ENCODE peak calls at places on chromosomes 16 and 17, in five cellular contexts. P is left ventricle myocardium inferior; Z is cardiac muscle cell; A is pancreas; U is CD8-positive, alpha-beta T cell. Q is an unnamed sample.

GRCh38 chr17:74213897-74214386 is 571 bp downstream of the TTYH2 start:
- DNase-seq in P (peak; percentile 44), Z (no peak), A (peak; percentile 41), U (no peak), Q (peak; percentile 83)

GRCh38 chr17:48048321-48049140 is at the start of gene NFE2L1:
- DNase-seq in P (peak; percentile 94), Z (peak; percentile 92), A (peak; percentile 77), U (peak; percentile 33), Q (peak; percentile 95)

GRCh38 chr16:4920826-4921225 is 16.1 kb downstream of the PPL start:
- DNase-seq in P (no peak), Z (no peak), A (no peak), U (no peak), Q (no peak)

GRCh38 chr17:181213-182163 is at the start of gene DOC2B:
- DNase-seq in P (peak; percentile 61), Z (peak; percentile 74), A (peak; percentile 77), U (no peak), Q (peak; percentile 93)

GRCh38 chr17:18960803-18961511 is 9.0 kb downstream of the SLC5A10 start:
- DNase-seq in P (peak; percentile 81), Z (peak; percentile 88), A (peak; percentile 84), U (peak; percentile 77), Q (peak; percentile 80)

GRCh38 chr16:35516551-35516950 is 2057.1 kb downstream of the TP53TG3F start:
- DNase-seq in P (no peak), Z (no peak), A (no peak), U (no peak), Q (no peak)

GRCh38 chr17:42428141-42428944 is 5.3 kb upstream of the CAVIN1 start:
- DNase-seq in P (no peak), Z (peak; percentile 73), A (peak; percentile 50), U (no peak), Q (no peak)

GRCh38 chr16:19136549-19137196 is 22.9 kb downstream of the ITPRIPL2 start:
- DNase-seq in P (no peak), Z (no peak), A (no peak), U (no peak), Q (peak; percentile 62)

GRCh38 chr16:68592466-68593337 is 52.4 kb upstream of the CDH3 start:
- DNase-seq in P (no peak), Z (no peak), A (no peak), U (no peak), Q (no peak)

GRCh38 chr16:27951752-27952151 is 111.8 kb downstream of the GSG1L start:
- DNase-seq in P (no peak), Z (no peak), A (no peak), U (no peak), Q (no peak)

GRCh38 chr16:54931757-54932660 is 1.3 kb downstream of the IRX5 start:
- DNase-seq in P (no peak), Z (peak; percentile 35), A (no peak), U (no peak), Q (no peak)

GRCh38 chr17:1275962-1276736 is 3.3 kb upstream of the TRARG1 start:
- DNase-seq in P (peak; percentile 62), Z (peak; percentile 83), A (peak; percentile 55), U (peak; percentile 69), Q (peak; percentile 52)

GRCh38 chr17:29158515-29159275 is 21.5 kb downstream of the MYO18A start:
- DNase-seq in P (no peak), Z (no peak), A (no peak), U (no peak), Q (peak; percentile 57)

GRCh38 chr16:3737181-3737580 is 19.9 kb upstream of the TRAP1 start:
- DNase-seq in P (no peak), Z (no peak), A (no peak), U (no peak), Q (no peak)

GRCh38 chr16:79605999-79606398 is 5.5 kb upstream of the MAF start:
- DNase-seq in P (no peak), Z (no peak), A (no peak), U (no peak), Q (no peak)

GRCh38 chr17:63444457-63444856 is 1.6 kb downstream of the CYB561 start:
- DNase-seq in P (no peak), Z (no peak), A (no peak), U (no peak), Q (no peak)

GRCh38 chr17:55549140-55549539 is 37.9 kb upstream of the SMIM36 start:
- DNase-seq in P (no peak), Z (peak; percentile 53), A (no peak), U (no peak), Q (no peak)

GRCh38 chr17:81890447-81891302 is 711 bp downstream of the ALYREF start:
- DNase-seq in P (no peak), Z (peak; percentile 31), A (no peak), U (no peak), Q (no peak)

GRCh38 chr17:50956750-50957523 is 90.8 kb upstream of the TOB1 start:
- DNase-seq in P (peak; percentile 58), Z (peak; percentile 79), A (peak; percentile 70), U (peak; percentile 61), Q (no peak)

GRCh38 chr16:17316005-17316404 is 154.8 kb downstream of the XYLT1 start:
- DNase-seq in P (no peak), Z (no peak), A (no peak), U (no peak), Q (no peak)

GRCh38 chr17:37089998-37090397 is 141.2 kb downstream of the AATF start:
- DNase-seq in P (no peak), Z (no peak), A (no peak), U (peak; percentile 35), Q (no peak)

DNA sequence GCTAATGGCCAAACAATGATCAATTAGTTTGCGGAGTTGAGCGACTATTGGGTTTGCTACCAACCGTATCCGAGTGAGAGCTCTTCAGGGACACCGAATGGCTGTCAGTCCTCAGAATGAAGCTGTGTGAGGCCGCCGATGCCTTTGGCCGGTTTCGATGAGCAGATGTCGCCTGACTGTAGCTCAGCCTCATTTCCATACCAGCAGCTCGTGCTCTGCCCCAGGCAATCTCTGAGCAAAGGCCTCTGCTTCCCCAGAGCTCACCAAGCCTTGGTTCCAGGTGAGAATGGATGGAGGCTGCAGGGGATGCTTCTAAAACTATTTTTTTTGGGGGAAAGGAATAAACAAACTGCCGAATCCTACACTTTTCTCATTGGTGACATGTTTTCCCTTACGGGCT is 111.7 kb upstream of the HS3ST4 start:
- DNase-seq in P (no peak), Z (no peak), A (no peak), U (no peak), Q (no peak)
- H3K36me3 ChIP-seq in P (no peaks in the 10 kb centered on the region), Z (no peaks in the 10 kb centered on the region), A (no peaks in the 10 kb centered on the region), U (no peaks in the 10 kb centered on the region), Q (no peaks in the 10 kb centered on the region)

GRCh38 chr17:17159571-17159970 is 46.6 kb downstream of the PLD6 start:
- DNase-seq in P (no peak), Z (no peak), A (no peak), U (no peak), Q (no peak)
- H3K36me3 ChIP-seq in P (peaks cover 97% of the 10 kb centered on the region), Z (peaks cover 49% of the 10 kb centered on the region), A (peaks cover 93% of the 10 kb centered on the region), U (peaks cover 35% of the 10 kb centered on the region), Q (peaks cover 100% of the 10 kb centered on the region)

DNA sequence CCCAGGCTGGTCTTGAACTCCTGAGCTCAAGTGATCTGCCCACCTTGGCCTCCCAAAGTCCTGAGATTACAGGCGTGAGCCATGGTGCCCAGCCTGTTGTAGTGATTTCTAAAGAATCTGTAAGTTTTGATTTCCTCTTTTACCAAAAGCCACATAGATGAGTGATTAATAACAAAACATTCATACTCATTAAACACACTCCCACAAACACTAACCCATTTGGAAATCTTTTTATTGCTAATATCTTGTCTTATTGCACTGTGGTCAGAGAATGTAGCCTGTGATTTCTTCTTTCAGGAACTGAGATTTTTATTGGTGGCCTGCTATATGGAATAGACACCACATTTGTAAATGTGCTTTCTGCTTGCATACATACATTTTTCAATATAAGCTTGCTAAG is 31.6 kb downstream of the MYH10 start:
- DNase-seq in P (no peak), Z (no peak), A (no peak), U (no peak), Q (no peak)
- H3K36me3 ChIP-seq in P (no peaks in the 10 kb centered on the region), Z (peaks cover 14% of the 10 kb centered on the region), A (no peaks in the 10 kb centered on the region), U (no peaks in the 10 kb centered on the region), Q (no peaks in the 10 kb centered on the region)

DNA sequence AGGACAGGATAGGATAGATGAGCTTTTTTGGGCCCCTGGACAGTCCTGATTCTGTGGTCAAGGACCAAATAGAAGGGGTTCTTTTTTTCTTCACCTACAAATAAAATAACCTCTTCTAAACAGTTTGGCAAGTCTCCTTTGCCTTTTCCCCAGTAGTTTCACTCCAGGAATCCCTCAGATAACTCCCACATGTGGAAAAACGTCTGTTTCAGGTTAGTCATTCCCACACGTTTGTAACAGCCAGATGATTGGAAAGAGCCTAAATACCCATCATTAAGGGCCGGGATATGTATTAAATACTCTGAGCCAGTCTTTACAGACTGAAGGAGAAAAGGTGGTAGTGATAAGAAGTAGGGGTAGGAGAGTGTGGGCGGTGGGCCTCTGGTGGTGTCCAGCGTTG is 58.3 kb downstream of the PLD6 start:
- DNase-seq in P (no peak), Z (no peak), A (no peak), U (no peak), Q (peak; percentile 37)
- H3K36me3 ChIP-seq in P (peaks cover 82% of the 10 kb centered on the region), Z (peaks cover 48% of the 10 kb centered on the region), A (peaks cover 78% of the 10 kb centered on the region), U (peaks cover 27% of the 10 kb centered on the region), Q (peaks cover 95% of the 10 kb centered on the region)